ENCODE peak calls at places on chromosomes 3 and 15, in nine cellular contexts. O is SK-N-MC, X is GM12892, Z is K562, U is GM23338, S is esophagus muscularis mucosa, K is Panc1, N is SK-N-SH, T is transverse colon. A is an unnamed sample.
A peak's percentile ranks its signal among the peaks of the same experiment; 100 is the strongest.

GRCh38 chr3:159798951-159799350 is 189.7 kb upstream of the IL12A start:
- DNase-seq in O (no peak), X (no peak), Z (no peak), U (no peak), S (no peak), K (no peak), N (no peak), T (no peak), A (no peak)

GRCh38 chr3:2236203-2236602 is 137.5 kb downstream of the CNTN4 start:
- DNase-seq in O (no peak), X (no peak), Z (no peak), U (no peak), S (no peak), K (no peak), N (no peak), T (no peak), A (no peak)

GRCh38 chr3:194381460-194381875 is 11.9 kb upstream of the LRRC15 start:
- DNase-seq in O (no peak), X (no peak), Z (no peak), U (no peak), S (no peak), K (no peak), N (peak; percentile 87), T (no peak), A (no peak)

GRCh38 chr3:143578810-143579425 is 269.4 kb downstream of the SLC9A9 start:
- DNase-seq in O (no peak), X (no peak), Z (no peak), U (no peak), S (no peak), K (no peak), N (no peak), T (no peak), A (no peak)

GRCh38 chr3:69568458-69568857 is 170.8 kb upstream of the MITF start:
- DNase-seq in O (no peak), X (no peak), Z (no peak), U (no peak), S (no peak), K (no peak), N (no peak), T (no peak), A (no peak)

GRCh38 chr3:156750874-156751245 is 75.3 kb upstream of the LEKR1 start:
- DNase-seq in O (no peak), X (no peak), Z (no peak), U (peak; percentile 50), S (no peak), K (no peak), N (no peak), T (no peak), A (no peak)

GRCh38 chr3:189982299-189982945 is 138.3 kb downstream of the P3H2 start:
- DNase-seq in O (no peak), X (no peak), Z (no peak), U (no peak), S (no peak), K (no peak), N (no peak), T (no peak), A (no peak)

GRCh38 chr3:105791919-105792786 is 76.7 kb downstream of the CBLB start:
- DNase-seq in O (no peak), X (no peak), Z (peak; percentile 8), U (no peak), S (peak; percentile 95), K (no peak), N (no peak), T (peak; percentile 47), A (no peak)

GRCh38 chr3:116770815-116771450 is 61.4 kb downstream of the TUSC7 start:
- DNase-seq in O (peak; percentile 89), X (peak; percentile 9), Z (peak; percentile 67), U (peak; percentile 94), S (no peak), K (peak; percentile 74), N (peak; percentile 55), T (peak; percentile 66), A (peak; percentile 17)

GRCh38 chr3:94285874-94286273 is 223.0 kb downstream of the NSUN3 start:
- DNase-seq in O (no peak), X (no peak), Z (no peak), U (peak; percentile 17), S (no peak), K (no peak), N (peak; percentile 10), T (no peak), A (no peak)

GRCh38 chr15:38648116-38648843 is 83.7 kb upstream of the RASGRP1 start:
- DNase-seq in O (no peak), X (no peak), Z (no peak), U (no peak), S (no peak), K (no peak), N (no peak), T (no peak), A (no peak)

GRCh38 chr3:188268336-188268735 is 114.4 kb downstream of the LPP start:
- DNase-seq in O (no peak), X (no peak), Z (no peak), U (no peak), S (no peak), K (no peak), N (no peak), T (no peak), A (no peak)

GRCh38 chr3:186307594-186307993 is 54.4 kb downstream of the DGKG start:
- DNase-seq in O (peak; percentile 68), X (no peak), Z (peak; percentile 41), U (peak; percentile 59), S (no peak), K (no peak), N (no peak), T (no peak), A (no peak)

GRCh38 chr3:158709666-158710083 is 22.6 kb downstream of the RARRES1 start:
- DNase-seq in O (no peak), X (no peak), Z (peak; percentile 62), U (no peak), S (no peak), K (no peak), N (no peak), T (no peak), A (no peak)

DNA sequence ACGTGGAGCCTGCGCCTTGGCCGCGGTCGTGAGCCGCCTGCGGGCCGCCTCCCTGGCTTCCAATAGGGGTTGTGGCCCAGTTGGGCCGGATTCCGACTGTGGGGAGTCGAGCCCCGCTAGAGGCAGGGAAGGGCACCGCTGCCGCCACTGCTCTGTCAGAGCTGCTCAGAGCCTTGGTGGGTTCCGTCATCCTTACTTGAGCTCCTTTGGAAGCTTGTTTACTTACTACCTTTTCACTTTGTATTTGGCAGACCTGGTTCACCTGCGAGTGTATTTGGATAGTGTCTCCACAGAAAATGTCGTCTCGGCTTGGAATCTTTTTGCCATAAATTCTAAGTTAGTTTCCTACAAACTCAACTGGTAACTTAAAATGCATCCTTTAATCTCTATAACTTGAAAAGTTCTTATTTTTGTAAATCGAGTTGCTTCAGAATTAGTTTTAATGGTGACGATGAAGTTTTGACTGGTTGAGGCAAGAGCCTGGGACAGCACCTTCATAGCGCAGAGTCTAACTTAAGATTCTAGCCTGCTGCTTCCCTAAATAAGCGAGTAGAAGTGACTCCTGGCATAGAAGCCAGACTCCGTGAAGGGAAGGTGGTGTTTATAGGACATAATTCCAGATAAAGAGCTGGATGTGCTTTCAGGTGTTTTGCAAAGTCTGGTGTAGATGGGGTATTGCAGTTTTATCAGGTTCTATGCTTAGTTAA is 800 bp downstream of the DAG1 start:
- DNase-seq in O (no peak), X (no peak), Z (peak; percentile 22), U (no peak), S (no peak), K (no peak), N (no peak), T (no peak), A (no peak)
- TF ChIP-seq POLR2AphosphoS5 in O (no peak), X (no peak), Z (no peak), U (no peak), S (no peak), K (no peak), N (no peak), T (no peak), A (no peak)

DNA sequence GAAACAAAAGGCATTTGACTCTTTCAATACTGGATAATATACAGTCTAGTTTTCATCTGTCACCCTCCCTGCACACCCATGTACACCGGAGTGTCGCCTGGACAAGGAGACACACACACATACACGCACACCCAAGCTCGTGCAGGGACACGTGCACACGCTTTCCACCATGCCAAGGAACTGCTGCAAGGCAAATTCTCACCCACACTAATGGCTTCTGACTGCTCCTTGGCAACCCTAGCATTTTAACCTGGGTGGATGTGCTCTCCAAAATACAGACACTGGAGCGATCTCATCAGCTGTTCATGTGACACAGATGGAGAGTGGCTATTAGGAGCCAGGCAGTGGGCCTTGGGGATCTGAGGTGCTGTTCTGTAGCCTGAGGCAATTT is 61.6 kb downstream of the MEIS2 start:
- DNase-seq in O (no peak), X (no peak), Z (no peak), U (no peak), S (no peak), K (no peak), N (peak; percentile 27), T (no peak), A (no peak)
- TF ChIP-seq POLR2AphosphoS5 in O (no peak), X (no peak), Z (no peak), U (no peak), S (no peak), K (no peak), N (no peak), T (no peak), A (no peak)

GRCh38 chr3:98525494-98525893 is 2.8 kb upstream of the CLDND1 start:
- DNase-seq in O (no peak), X (no peak), Z (no peak), U (no peak), S (no peak), K (no peak), N (no peak), T (no peak), A (no peak)
- TF ChIP-seq POLR2AphosphoS5 in O (no peak), X (peak; percentile 91), Z (no peak), U (no peak), S (no peak), K (no peak), N (no peak), T (no peak), A (peak; percentile 94)

DNA sequence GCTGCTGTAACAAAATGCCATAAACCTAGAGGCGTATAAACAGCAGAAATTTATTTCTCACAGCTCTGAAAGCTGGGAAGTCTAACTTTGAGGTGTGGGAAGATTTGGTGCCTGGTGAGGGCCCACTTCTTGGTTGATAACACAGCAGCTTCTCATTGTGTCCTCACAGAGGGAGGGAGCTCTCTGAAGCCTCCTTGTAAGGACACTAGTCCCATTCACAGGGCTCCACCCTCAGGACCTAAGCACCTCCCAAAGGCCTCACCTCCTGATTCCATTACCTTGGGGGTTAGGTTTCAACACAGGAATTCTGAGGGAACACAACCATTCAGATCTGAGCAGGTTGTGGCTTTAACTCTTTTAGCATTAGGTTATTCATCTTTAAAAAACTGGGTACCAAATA is 380.3 kb upstream of the ATP10A start:
- DNase-seq in O (no peak), X (no peak), Z (no peak), U (peak; percentile 82), S (no peak), K (no peak), N (no peak), T (no peak), A (no peak)
- TF ChIP-seq POLR2AphosphoS5 in O (no peak), X (no peak), Z (no peak), U (peak; percentile 42), S (no peak), K (no peak), N (no peak), T (no peak), A (no peak)

A was measured in GM12891.